ENCODE peak calls at places on chromosomes 5 and 9, in nine cellular contexts. One of them, this sample, is unnamed.
A peak's percentile ranks its signal among the peaks of the same experiment; 100 is the strongest.

GRCh38 chr9:124511891-124512805 is 4.9 kb upstream of the NR5A1 start:
- DNase-seq in stimulated activated CD4-positive, alpha-beta T cell treated with anti-CD3 and anti-CD28 coated beads, Interleukin-2, amount 100 ng/mL, for 48 hours: no peak
- DNase-seq in activated CD4-positive, alpha-beta T cell treated with anti-CD3 and anti-CD28 coated beads, Interleukin-2, amount 50 U/mL, for 24 hours: no peak
- DNase-seq in activated CD4-positive, CD25-positive, alpha-beta regulatory T cell: no peak
- DNase-seq in AG04449: no peak
- DNase-seq in NCI-H1048: no peak
- DNase-seq in caudate nucleus: no peak
- DNase-seq in stimulated activated CD8-positive, alpha-beta memory T cell treated with anti-CD3 and anti-CD28 coated beads, Interleukin-4, amount 100 ng/mL, for 48 hours: no peak
- DNase-seq in Peyer's patch: peak; percentile 47
- DNase-seq in this sample: no peak

GRCh38 chr5:67038817-67039603 is 157.6 kb downstream of the CD180 start:
- DNase-seq in stimulated activated CD4-positive, alpha-beta T cell treated with anti-CD3 and anti-CD28 coated beads, Interleukin-2, amount 100 ng/mL, for 48 hours: no peak
- DNase-seq in activated CD4-positive, alpha-beta T cell treated with anti-CD3 and anti-CD28 coated beads, Interleukin-2, amount 50 U/mL, for 24 hours: no peak
- DNase-seq in activated CD4-positive, CD25-positive, alpha-beta regulatory T cell: no peak
- DNase-seq in AG04449: no peak
- DNase-seq in NCI-H1048: no peak
- DNase-seq in caudate nucleus: no peak
- DNase-seq in stimulated activated CD8-positive, alpha-beta memory T cell treated with anti-CD3 and anti-CD28 coated beads, Interleukin-4, amount 100 ng/mL, for 48 hours: no peak
- DNase-seq in Peyer's patch: no peak
- DNase-seq in this sample: no peak

GRCh38 chr9:138101444-138102234 is 224.1 kb downstream of the CACNA1B start:
- DNase-seq in stimulated activated CD4-positive, alpha-beta T cell treated with anti-CD3 and anti-CD28 coated beads, Interleukin-2, amount 100 ng/mL, for 48 hours: no peak
- DNase-seq in activated CD4-positive, alpha-beta T cell treated with anti-CD3 and anti-CD28 coated beads, Interleukin-2, amount 50 U/mL, for 24 hours: no peak
- DNase-seq in activated CD4-positive, CD25-positive, alpha-beta regulatory T cell: no peak
- DNase-seq in AG04449: no peak
- DNase-seq in NCI-H1048: no peak
- DNase-seq in caudate nucleus: no peak
- DNase-seq in stimulated activated CD8-positive, alpha-beta memory T cell treated with anti-CD3 and anti-CD28 coated beads, Interleukin-4, amount 100 ng/mL, for 48 hours: no peak
- DNase-seq in Peyer's patch: peak; percentile 30
- DNase-seq in this sample: no peak

GRCh38 chr5:56070795-56071539 is 76.2 kb upstream of the IL6ST start:
- DNase-seq in stimulated activated CD4-positive, alpha-beta T cell treated with anti-CD3 and anti-CD28 coated beads, Interleukin-2, amount 100 ng/mL, for 48 hours: no peak
- DNase-seq in activated CD4-positive, alpha-beta T cell treated with anti-CD3 and anti-CD28 coated beads, Interleukin-2, amount 50 U/mL, for 24 hours: no peak
- DNase-seq in activated CD4-positive, CD25-positive, alpha-beta regulatory T cell: no peak
- DNase-seq in AG04449: no peak
- DNase-seq in NCI-H1048: no peak
- DNase-seq in caudate nucleus: no peak
- DNase-seq in stimulated activated CD8-positive, alpha-beta memory T cell treated with anti-CD3 and anti-CD28 coated beads, Interleukin-4, amount 100 ng/mL, for 48 hours: no peak
- DNase-seq in Peyer's patch: no peak
- DNase-seq in this sample: no peak

GRCh38 chr9:2180171-2180570 is 165.0 kb downstream of the SMARCA2 start:
- DNase-seq in stimulated activated CD4-positive, alpha-beta T cell treated with anti-CD3 and anti-CD28 coated beads, Interleukin-2, amount 100 ng/mL, for 48 hours: no peak
- DNase-seq in activated CD4-positive, alpha-beta T cell treated with anti-CD3 and anti-CD28 coated beads, Interleukin-2, amount 50 U/mL, for 24 hours: no peak
- DNase-seq in activated CD4-positive, CD25-positive, alpha-beta regulatory T cell: no peak
- DNase-seq in AG04449: no peak
- DNase-seq in NCI-H1048: no peak
- DNase-seq in caudate nucleus: no peak
- DNase-seq in stimulated activated CD8-positive, alpha-beta memory T cell treated with anti-CD3 and anti-CD28 coated beads, Interleukin-4, amount 100 ng/mL, for 48 hours: no peak
- DNase-seq in Peyer's patch: no peak
- DNase-seq in this sample: no peak

GRCh38 chr5:55450050-55450765 is 84.6 kb downstream of the PLPP1 start:
- DNase-seq in stimulated activated CD4-positive, alpha-beta T cell treated with anti-CD3 and anti-CD28 coated beads, Interleukin-2, amount 100 ng/mL, for 48 hours: no peak
- DNase-seq in activated CD4-positive, alpha-beta T cell treated with anti-CD3 and anti-CD28 coated beads, Interleukin-2, amount 50 U/mL, for 24 hours: no peak
- DNase-seq in activated CD4-positive, CD25-positive, alpha-beta regulatory T cell: no peak
- DNase-seq in AG04449: no peak
- DNase-seq in NCI-H1048: no peak
- DNase-seq in caudate nucleus: no peak
- DNase-seq in stimulated activated CD8-positive, alpha-beta memory T cell treated with anti-CD3 and anti-CD28 coated beads, Interleukin-4, amount 100 ng/mL, for 48 hours: no peak
- DNase-seq in Peyer's patch: no peak
- DNase-seq in this sample: no peak

GRCh38 chr9:131585375-131585774 is 40.1 kb downstream of the PRRT1B start:
- DNase-seq in stimulated activated CD4-positive, alpha-beta T cell treated with anti-CD3 and anti-CD28 coated beads, Interleukin-2, amount 100 ng/mL, for 48 hours: no peak
- DNase-seq in activated CD4-positive, alpha-beta T cell treated with anti-CD3 and anti-CD28 coated beads, Interleukin-2, amount 50 U/mL, for 24 hours: no peak
- DNase-seq in activated CD4-positive, CD25-positive, alpha-beta regulatory T cell: peak; percentile 23
- DNase-seq in AG04449: no peak
- DNase-seq in NCI-H1048: no peak
- DNase-seq in caudate nucleus: no peak
- DNase-seq in stimulated activated CD8-positive, alpha-beta memory T cell treated with anti-CD3 and anti-CD28 coated beads, Interleukin-4, amount 100 ng/mL, for 48 hours: peak; percentile 45
- DNase-seq in Peyer's patch: no peak
- DNase-seq in this sample: no peak

GRCh38 chr9:125822902-125823301 is 75.7 kb downstream of the PBX3 start:
- DNase-seq in stimulated activated CD4-positive, alpha-beta T cell treated with anti-CD3 and anti-CD28 coated beads, Interleukin-2, amount 100 ng/mL, for 48 hours: no peak
- DNase-seq in activated CD4-positive, alpha-beta T cell treated with anti-CD3 and anti-CD28 coated beads, Interleukin-2, amount 50 U/mL, for 24 hours: no peak
- DNase-seq in activated CD4-positive, CD25-positive, alpha-beta regulatory T cell: no peak
- DNase-seq in AG04449: no peak
- DNase-seq in NCI-H1048: no peak
- DNase-seq in caudate nucleus: no peak
- DNase-seq in stimulated activated CD8-positive, alpha-beta memory T cell treated with anti-CD3 and anti-CD28 coated beads, Interleukin-4, amount 100 ng/mL, for 48 hours: no peak
- DNase-seq in Peyer's patch: no peak
- DNase-seq in this sample: no peak